ENCODE peak calls at places on chromosomes 5 and 9, in ten cellular contexts. Y is WTC11; C is activated CD8-positive, alpha-beta memory T cell treated with anti-CD3 and anti-CD28 coated beads for 48 hours; B is epithelial cell of prostate; V is HL-60; M is activated CD4-positive, alpha-beta T cell treated with anti-CD3 and anti-CD28 coated beads, Interleukin-2, amount 10 ng/mL, durations not matched to agents 7 days and 5 days; Z is stimulated activated CD4-positive, alpha-beta T cell treated with anti-CD3 and anti-CD28 coated beads, Interleukin-4, amount 100 ng/mL, for 24 hours; X is NCI-H1436; T is dermis blood vessel endothelial cell; I is heart right ventricle. W is an unnamed sample.

GRCh38 chr9:3873818-3874217 is 348.0 kb upstream of the RFX3 start:
- DNase-seq in Y (no peak), C (no peak), B (no peak), V (no peak), M (no peak), Z (no peak), X (no peak), T (no peak), I (no peak), W (no peak)

GRCh38 chr9:128370367-128370751 is 815 bp upstream of the URM1 start:
- DNase-seq in Y (no peak), C (no peak), B (no peak), V (no peak), M (no peak), Z (no peak), X (no peak), T (no peak), I (no peak), W (no peak)

GRCh38 chr5:138179277-138179857 is 455 bp downstream of the KIF20A start:
- DNase-seq in Y (peak), C (peak), B (no peak), V (peak), M (peak), Z (no peak), X (no peak), T (peak), I (no peak), W (no peak)

GRCh38 chr5:88130189-88130815 is 138.3 kb downstream of the TMEM161B start:
- DNase-seq in Y (no peak), C (no peak), B (no peak), V (peak), M (no peak), Z (no peak), X (no peak), T (no peak), I (no peak), W (no peak)

GRCh38 chr5:94811341-94811740 is 192.9 kb downstream of the SLF1 start:
- DNase-seq in Y (no peak), C (no peak), B (no peak), V (no peak), M (no peak), Z (no peak), X (no peak), T (no peak), I (no peak), W (no peak)

GRCh38 chr9:95230046-95230445 is 87.5 kb downstream of the FANCC start:
- DNase-seq in Y (peak), C (no peak), B (no peak), V (no peak), M (no peak), Z (no peak), X (no peak), T (no peak), I (no peak), W (no peak)

GRCh38 chr9:129145841-129146292 is 32.2 kb downstream of the IER5L start:
- DNase-seq in Y (peak), C (no peak), B (no peak), V (no peak), M (no peak), Z (no peak), X (no peak), T (peak), I (peak), W (no peak)

GRCh38 chr5:106172681-106173532 is 1497.8 kb downstream of the EFNA5 start:
- DNase-seq in Y (no peak), C (no peak), B (no peak), V (no peak), M (no peak), Z (no peak), X (no peak), T (no peak), I (no peak), W (no peak)

GRCh38 chr9:36842560-36843530 is 191.2 kb downstream of the PAX5 start:
- DNase-seq in Y (no peak), C (no peak), B (no peak), V (no peak), M (no peak), Z (no peak), X (no peak), T (no peak), I (no peak), W (no peak)

GRCh38 chr9:27367922-27368316 is 71.0 kb upstream of the EQTN start:
- DNase-seq in Y (no peak), C (no peak), B (no peak), V (no peak), M (no peak), Z (no peak), X (no peak), T (no peak), I (no peak), W (no peak)

GRCh38 chr9:7777776-7778175 is 21.8 kb downstream of the DMAC1 start:
- DNase-seq in Y (no peak), C (no peak), B (no peak), V (no peak), M (no peak), Z (no peak), X (peak), T (no peak), I (no peak), W (no peak)

GRCh38 chr5:146073239-146073900 is 32.0 kb downstream of the PLAC8L1 start:
- DNase-seq in Y (peak), C (no peak), B (no peak), V (no peak), M (no peak), Z (no peak), X (no peak), T (no peak), I (no peak), W (no peak)

GRCh38 chr9:36847781-36848673 is 186.0 kb downstream of the PAX5 start:
- DNase-seq in Y (no peak), C (no peak), B (peak), V (no peak), M (no peak), Z (no peak), X (no peak), T (no peak), I (no peak), W (no peak)

GRCh38 chr5:95081500-95082355 is 203.2 kb downstream of the MCTP1 start:
- DNase-seq in Y (no peak), C (no peak), B (peak), V (peak), M (peak), Z (no peak), X (no peak), T (peak), I (peak), W (peak)

GRCh38 chr9:12740845-12741244 is 34.0 kb upstream of the LURAP1L start:
- DNase-seq in Y (no peak), C (no peak), B (peak), V (no peak), M (no peak), Z (no peak), X (no peak), T (no peak), I (no peak), W (no peak)

GRCh38 chr9:94780516-94780950 is 54.0 kb downstream of the AOPEP start:
- DNase-seq in Y (no peak), C (peak), B (no peak), V (no peak), M (no peak), Z (peak), X (no peak), T (peak), I (peak), W (no peak)

GRCh38 chr9:17081351-17081750 is 53.5 kb upstream of the CNTLN start:
- DNase-seq in Y (no peak), C (no peak), B (no peak), V (no peak), M (no peak), Z (no peak), X (no peak), T (no peak), I (no peak), W (no peak)

GRCh38 chr9:138119202-138120027 is 241.8 kb downstream of the CACNA1B start:
- DNase-seq in Y (no peak), C (no peak), B (no peak), V (no peak), M (no peak), Z (no peak), X (no peak), T (no peak), I (no peak), W (no peak)

GRCh38 chr9:70747335-70747734 is 332.9 kb upstream of the KLF9 start:
- DNase-seq in Y (no peak), C (no peak), B (no peak), V (no peak), M (no peak), Z (no peak), X (no peak), T (no peak), I (no peak), W (no peak)

GRCh38 chr5:169631360-169631759 is 5.7 kb upstream of the DOCK2 start:
- DNase-seq in Y (no peak), C (no peak), B (no peak), V (no peak), M (no peak), Z (no peak), X (no peak), T (no peak), I (no peak), W (no peak)

GRCh38 chr9:106859957-106860715 is 2.8 kb upstream of the ZNF462 start:
- DNase-seq in Y (peak), C (no peak), B (peak), V (no peak), M (no peak), Z (no peak), X (no peak), T (peak), I (peak), W (no peak)

GRCh38 chr9:129574911-129575574 is 45.9 kb downstream of the C9orf50 start:
- DNase-seq in Y (no peak), C (no peak), B (no peak), V (no peak), M (no peak), Z (no peak), X (no peak), T (no peak), I (no peak), W (no peak)

GRCh38 chr9:137194388-137194787 is 5.9 kb downstream of the SSNA1 start:
- DNase-seq in Y (no peak), C (no peak), B (no peak), V (no peak), M (no peak), Z (no peak), X (no peak), T (no peak), I (peak), W (no peak)

GRCh38 chr5:127650649-127651048 is 1.8 kb downstream of the CTXN3 start:
- DNase-seq in Y (no peak), C (no peak), B (no peak), V (no peak), M (no peak), Z (no peak), X (no peak), T (no peak), I (no peak), W (no peak)

GRCh38 chr5:102858808-102859207 is 103.7 kb downstream of the PAM start:
- DNase-seq in Y (no peak), C (no peak), B (peak), V (no peak), M (no peak), Z (no peak), X (no peak), T (no peak), I (no peak), W (no peak)

GRCh38 chr9:136847065-136847826 is 2.0 kb upstream of the PHPT1 start:
- DNase-seq in Y (peak), C (no peak), B (no peak), V (no peak), M (no peak), Z (no peak), X (no peak), T (peak), I (peak), W (no peak)

GRCh38 chr5:151224372-151224771 is 480 bp upstream of the CCDC69 start:
- DNase-seq in Y (no peak), C (no peak), B (no peak), V (peak), M (no peak), Z (no peak), X (no peak), T (no peak), I (no peak), W (no peak)

GRCh38 chr9:137540536-137540935 is 9.7 kb downstream of the PNPLA7 start:
- DNase-seq in Y (no peak), C (no peak), B (no peak), V (no peak), M (no peak), Z (no peak), X (no peak), T (no peak), I (no peak), W (no peak)

GRCh38 chr5:172939045-172939444 is 20.2 kb upstream of the RPL26L1 start:
- DNase-seq in Y (peak), C (no peak), B (no peak), V (peak), M (no peak), Z (peak), X (no peak), T (peak), I (no peak), W (no peak)

GRCh38 chr5:78271766-78272165 is 22.7 kb downstream of the AP3B1 start:
- DNase-seq in Y (no peak), C (no peak), B (no peak), V (no peak), M (no peak), Z (no peak), X (no peak), T (no peak), I (no peak), W (no peak)

GRCh38 chr9:7374966-7375650 is 424.5 kb downstream of the DMAC1 start:
- DNase-seq in Y (no peak), C (no peak), B (no peak), V (no peak), M (no peak), Z (no peak), X (no peak), T (no peak), I (no peak), W (no peak)

GRCh38 chr9:13750639-13751038 is 471.1 kb upstream of the MPDZ start:
- DNase-seq in Y (no peak), C (no peak), B (no peak), V (no peak), M (no peak), Z (no peak), X (peak), T (no peak), I (no peak), W (no peak)

W was measured in SIG-M5.